ENCODE peak calls at places on chromosomes 6 and 20, in nine cellular contexts. One of them, this sample, is unnamed.

GRCh38 chr20:59945175-59945574 is 5.0 kb downstream of the FAM217B start:
- DNase-seq in ascending aorta: no peak
- DNase-seq in ovary: no peak
- DNase-seq in IMR-90: no peak
- DNase-seq in AG10803: peak
- DNase-seq in pancreas: no peak
- DNase-seq in CD8-positive, alpha-beta memory T cell: no peak
- DNase-seq in fibroblast of lung: no peak
- DNase-seq in body of pancreas: no peak
- DNase-seq in this sample: no peak

GRCh38 chr20:25076201-25076600 is 5.7 kb downstream of the VSX1 start:
- DNase-seq in ascending aorta: no peak
- DNase-seq in ovary: no peak
- DNase-seq in IMR-90: no peak
- DNase-seq in AG10803: no peak
- DNase-seq in pancreas: no peak
- DNase-seq in CD8-positive, alpha-beta memory T cell: no peak
- DNase-seq in fibroblast of lung: peak
- DNase-seq in body of pancreas: no peak
- DNase-seq in this sample: peak

GRCh38 chr6:148348335-148348734 is 5.7 kb downstream of the SASH1 start:
- DNase-seq in ascending aorta: no peak
- DNase-seq in ovary: no peak
- DNase-seq in IMR-90: no peak
- DNase-seq in AG10803: no peak
- DNase-seq in pancreas: no peak
- DNase-seq in CD8-positive, alpha-beta memory T cell: no peak
- DNase-seq in fibroblast of lung: no peak
- DNase-seq in body of pancreas: no peak
- DNase-seq in this sample: no peak

GRCh38 chr6:107115695-107116327 is 496 bp upstream of the BEND3 start:
- DNase-seq in ascending aorta: no peak
- DNase-seq in ovary: peak
- DNase-seq in IMR-90: no peak
- DNase-seq in AG10803: peak
- DNase-seq in pancreas: peak
- DNase-seq in CD8-positive, alpha-beta memory T cell: no peak
- DNase-seq in fibroblast of lung: no peak
- DNase-seq in body of pancreas: peak
- DNase-seq in this sample: no peak

GRCh38 chr20:16580127-16580526 is 6.9 kb upstream of the KIF16B start:
- DNase-seq in ascending aorta: no peak
- DNase-seq in ovary: no peak
- DNase-seq in IMR-90: peak
- DNase-seq in AG10803: peak
- DNase-seq in pancreas: no peak
- DNase-seq in CD8-positive, alpha-beta memory T cell: no peak
- DNase-seq in fibroblast of lung: peak
- DNase-seq in body of pancreas: no peak
- DNase-seq in this sample: peak

GRCh38 chr6:112931835-112932234 is 584.7 kb downstream of the RFPL4B start:
- DNase-seq in ascending aorta: no peak
- DNase-seq in ovary: no peak
- DNase-seq in IMR-90: peak
- DNase-seq in AG10803: peak
- DNase-seq in pancreas: no peak
- DNase-seq in CD8-positive, alpha-beta memory T cell: no peak
- DNase-seq in fibroblast of lung: peak
- DNase-seq in body of pancreas: no peak
- DNase-seq in this sample: peak

GRCh38 chr6:23180504-23181293 is 611.3 kb downstream of the HDGFL1 start:
- DNase-seq in ascending aorta: no peak
- DNase-seq in ovary: peak
- DNase-seq in IMR-90: peak
- DNase-seq in AG10803: peak
- DNase-seq in pancreas: no peak
- DNase-seq in CD8-positive, alpha-beta memory T cell: no peak
- DNase-seq in fibroblast of lung: peak
- DNase-seq in body of pancreas: peak
- DNase-seq in this sample: peak

GRCh38 chr6:3750324-3751018 is 1.0 kb downstream of the PXDC1 start:
- DNase-seq in ascending aorta: peak
- DNase-seq in ovary: peak
- DNase-seq in IMR-90: peak
- DNase-seq in AG10803: peak
- DNase-seq in pancreas: peak
- DNase-seq in CD8-positive, alpha-beta memory T cell: no peak
- DNase-seq in fibroblast of lung: peak
- DNase-seq in body of pancreas: peak
- DNase-seq in this sample: peak

GRCh38 chr6:128659878-128660622 is 139.7 kb upstream of the PTPRK start:
- DNase-seq in ascending aorta: no peak
- DNase-seq in ovary: no peak
- DNase-seq in IMR-90: no peak
- DNase-seq in AG10803: no peak
- DNase-seq in pancreas: no peak
- DNase-seq in CD8-positive, alpha-beta memory T cell: no peak
- DNase-seq in fibroblast of lung: peak
- DNase-seq in body of pancreas: no peak
- DNase-seq in this sample: peak

GRCh38 chr6:26240157-26240980 is 124.6 kb upstream of the BTN3A2 start:
- DNase-seq in ascending aorta: no peak
- DNase-seq in ovary: no peak
- DNase-seq in IMR-90: peak
- DNase-seq in AG10803: peak
- DNase-seq in pancreas: no peak
- DNase-seq in CD8-positive, alpha-beta memory T cell: peak
- DNase-seq in fibroblast of lung: peak
- DNase-seq in body of pancreas: peak
- DNase-seq in this sample: peak

GRCh38 chr6:74137910-74138309 is 441.9 kb downstream of the CD109 start:
- DNase-seq in ascending aorta: no peak
- DNase-seq in ovary: no peak
- DNase-seq in IMR-90: peak
- DNase-seq in AG10803: peak
- DNase-seq in pancreas: no peak
- DNase-seq in CD8-positive, alpha-beta memory T cell: no peak
- DNase-seq in fibroblast of lung: peak
- DNase-seq in body of pancreas: no peak
- DNase-seq in this sample: peak

DNA sequence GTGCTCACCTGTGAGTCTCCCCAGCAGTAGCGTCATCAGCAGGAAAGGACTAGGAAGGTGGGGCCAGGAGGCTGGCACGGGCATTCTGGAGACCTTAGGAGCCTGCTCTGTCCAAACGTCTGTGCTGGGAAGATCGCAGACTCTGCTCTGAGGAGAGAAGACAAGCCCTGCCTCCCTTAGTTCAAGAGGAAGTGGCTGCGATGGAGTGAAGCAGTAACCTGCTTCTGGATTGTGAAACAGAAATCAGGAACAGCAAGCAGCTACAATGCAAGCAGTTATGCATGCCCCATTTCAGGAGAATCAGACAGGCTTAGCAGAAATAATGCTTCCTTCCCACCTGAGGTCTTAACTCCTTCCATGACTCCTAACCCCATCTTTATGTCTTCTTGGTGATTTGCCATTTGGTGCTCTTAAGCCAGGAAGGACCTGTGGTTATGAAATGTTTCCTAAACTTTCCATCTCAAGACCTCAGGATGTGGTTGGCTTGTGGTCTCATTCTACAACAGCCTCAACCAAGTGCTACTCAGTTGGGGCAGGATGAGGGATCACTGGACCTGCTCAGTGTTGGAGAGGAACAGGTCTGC is at the start of gene SIRPB1:
- DNase-seq in ascending aorta: no peak
- DNase-seq in ovary: no peak
- DNase-seq in IMR-90: peak
- DNase-seq in AG10803: no peak
- DNase-seq in pancreas: no peak
- DNase-seq in CD8-positive, alpha-beta memory T cell: no peak
- DNase-seq in fibroblast of lung: peak
- DNase-seq in body of pancreas: peak
- DNase-seq in this sample: no peak
- H3K4me3 ChIP-seq in ascending aorta: no peak
- H3K4me3 ChIP-seq in ovary: no peak
- H3K4me3 ChIP-seq in IMR-90: no peak
- H3K4me3 ChIP-seq in AG10803: no peak
- H3K4me3 ChIP-seq in pancreas: no peak
- H3K4me3 ChIP-seq in CD8-positive, alpha-beta memory T cell: no peak
- H3K4me3 ChIP-seq in fibroblast of lung: no peak
- H3K4me3 ChIP-seq in body of pancreas: no peak
- H3K4me3 ChIP-seq in this sample: no peak

GRCh38 chr6:160160929-160161646 is 39.5 kb downstream of the SLC22A1 start:
- DNase-seq in ascending aorta: no peak
- DNase-seq in ovary: no peak
- DNase-seq in IMR-90: no peak
- DNase-seq in AG10803: no peak
- DNase-seq in pancreas: no peak
- DNase-seq in CD8-positive, alpha-beta memory T cell: no peak
- DNase-seq in fibroblast of lung: no peak
- DNase-seq in body of pancreas: no peak
- DNase-seq in this sample: no peak

GRCh38 chr6:160162167-160162566 is 40.6 kb downstream of the SLC22A1 start:
- DNase-seq in ascending aorta: no peak
- DNase-seq in ovary: no peak
- DNase-seq in IMR-90: no peak
- DNase-seq in AG10803: no peak
- DNase-seq in pancreas: no peak
- DNase-seq in CD8-positive, alpha-beta memory T cell: no peak
- DNase-seq in fibroblast of lung: no peak
- DNase-seq in body of pancreas: no peak
- DNase-seq in this sample: no peak

GRCh38 chr6:160163425-160163824 is 41.8 kb downstream of the SLC22A1 start:
- DNase-seq in ascending aorta: no peak
- DNase-seq in ovary: no peak
- DNase-seq in IMR-90: no peak
- DNase-seq in AG10803: no peak
- DNase-seq in pancreas: no peak
- DNase-seq in CD8-positive, alpha-beta memory T cell: no peak
- DNase-seq in fibroblast of lung: no peak
- DNase-seq in body of pancreas: no peak
- DNase-seq in this sample: no peak

GRCh38 chr6:160161647-160161986 is 40.0 kb downstream of the SLC22A1 start:
- DNase-seq in ascending aorta: no peak
- DNase-seq in ovary: no peak
- DNase-seq in IMR-90: no peak
- DNase-seq in AG10803: no peak
- DNase-seq in pancreas: no peak
- DNase-seq in CD8-positive, alpha-beta memory T cell: no peak
- DNase-seq in fibroblast of lung: no peak
- DNase-seq in body of pancreas: no peak
- DNase-seq in this sample: no peak

GRCh38 chr6:160160450-160160849 is 38.8 kb downstream of the SLC22A1 start:
- DNase-seq in ascending aorta: no peak
- DNase-seq in ovary: no peak
- DNase-seq in IMR-90: peak
- DNase-seq in AG10803: no peak
- DNase-seq in pancreas: no peak
- DNase-seq in CD8-positive, alpha-beta memory T cell: no peak
- DNase-seq in fibroblast of lung: no peak
- DNase-seq in body of pancreas: peak
- DNase-seq in this sample: no peak
- H3K4me3 ChIP-seq in ascending aorta: no peak
- H3K4me3 ChIP-seq in ovary: no peak
- H3K4me3 ChIP-seq in IMR-90: no peak
- H3K4me3 ChIP-seq in AG10803: no peak
- H3K4me3 ChIP-seq in pancreas: no peak
- H3K4me3 ChIP-seq in CD8-positive, alpha-beta memory T cell: no peak
- H3K4me3 ChIP-seq in fibroblast of lung: no peak
- H3K4me3 ChIP-seq in body of pancreas: no peak
- H3K4me3 ChIP-seq in this sample: no peak

GRCh38 chr20:37524221-37524700 is 3.2 kb downstream of the NNAT start:
- DNase-seq in ascending aorta: no peak
- DNase-seq in ovary: no peak
- DNase-seq in IMR-90: no peak
- DNase-seq in AG10803: no peak
- DNase-seq in pancreas: no peak
- DNase-seq in CD8-positive, alpha-beta memory T cell: no peak
- DNase-seq in fibroblast of lung: no peak
- DNase-seq in body of pancreas: no peak
- DNase-seq in this sample: no peak
- H3K4me3 ChIP-seq in ascending aorta: no peak
- H3K4me3 ChIP-seq in ovary: no peak
- H3K4me3 ChIP-seq in IMR-90: no peak
- H3K4me3 ChIP-seq in AG10803: no peak
- H3K4me3 ChIP-seq in pancreas: no peak
- H3K4me3 ChIP-seq in CD8-positive, alpha-beta memory T cell: no peak
- H3K4me3 ChIP-seq in fibroblast of lung: no peak
- H3K4me3 ChIP-seq in body of pancreas: no peak
- H3K4me3 ChIP-seq in this sample: no peak

GRCh38 chr6:84763397-84764331 is 734 bp downstream of the TBX18 start:
- DNase-seq in ascending aorta: peak
- DNase-seq in ovary: peak
- DNase-seq in IMR-90: peak
- DNase-seq in AG10803: peak
- DNase-seq in pancreas: peak
- DNase-seq in CD8-positive, alpha-beta memory T cell: no peak
- DNase-seq in fibroblast of lung: peak
- DNase-seq in body of pancreas: no peak
- DNase-seq in this sample: peak
- H3K4me3 ChIP-seq in ascending aorta: peak
- H3K4me3 ChIP-seq in ovary: peak
- H3K4me3 ChIP-seq in IMR-90: peak
- H3K4me3 ChIP-seq in AG10803: peak
- H3K4me3 ChIP-seq in pancreas: peak
- H3K4me3 ChIP-seq in CD8-positive, alpha-beta memory T cell: no peak
- H3K4me3 ChIP-seq in fibroblast of lung: peak
- H3K4me3 ChIP-seq in body of pancreas: no peak
- H3K4me3 ChIP-seq in this sample: peak

GRCh38 chr6:168322966-168323365 is 3.4 kb upstream of the DACT2 start:
- DNase-seq in ascending aorta: no peak
- DNase-seq in ovary: no peak
- DNase-seq in IMR-90: no peak
- DNase-seq in AG10803: no peak
- DNase-seq in pancreas: no peak
- DNase-seq in CD8-positive, alpha-beta memory T cell: no peak
- DNase-seq in fibroblast of lung: no peak
- DNase-seq in body of pancreas: no peak
- DNase-seq in this sample: peak
- H3K4me3 ChIP-seq in ascending aorta: no peak
- H3K4me3 ChIP-seq in ovary: no peak
- H3K4me3 ChIP-seq in IMR-90: no peak
- H3K4me3 ChIP-seq in AG10803: no peak
- H3K4me3 ChIP-seq in pancreas: no peak
- H3K4me3 ChIP-seq in CD8-positive, alpha-beta memory T cell: no peak
- H3K4me3 ChIP-seq in fibroblast of lung: no peak
- H3K4me3 ChIP-seq in body of pancreas: no peak
- H3K4me3 ChIP-seq in this sample: no peak

DNA sequence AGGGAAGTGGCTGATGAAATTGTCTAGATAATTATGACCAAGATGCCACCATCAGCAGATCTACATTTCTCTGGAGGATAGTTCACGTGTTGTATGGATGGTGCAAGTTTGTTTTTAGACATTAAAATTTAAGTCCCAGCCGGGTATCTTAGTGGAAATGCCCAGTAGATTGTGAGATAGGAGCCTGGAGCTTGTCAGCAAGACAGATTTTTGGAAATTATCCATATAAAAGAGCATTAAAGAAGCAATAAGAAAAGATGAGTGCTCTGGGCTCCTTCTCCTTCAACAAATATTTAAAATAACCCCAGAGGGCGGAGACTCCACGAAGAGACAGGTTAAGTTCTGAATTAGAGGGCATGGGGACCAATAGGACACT is 47.6 kb upstream of the SMLR1 start:
- DNase-seq in ascending aorta: no peak
- DNase-seq in ovary: no peak
- DNase-seq in IMR-90: no peak
- DNase-seq in AG10803: no peak
- DNase-seq in pancreas: no peak
- DNase-seq in CD8-positive, alpha-beta memory T cell: no peak
- DNase-seq in fibroblast of lung: no peak
- DNase-seq in body of pancreas: no peak
- DNase-seq in this sample: peak
- H3K4me3 ChIP-seq in ascending aorta: no peak
- H3K4me3 ChIP-seq in ovary: no peak
- H3K4me3 ChIP-seq in IMR-90: no peak
- H3K4me3 ChIP-seq in AG10803: peak
- H3K4me3 ChIP-seq in pancreas: no peak
- H3K4me3 ChIP-seq in CD8-positive, alpha-beta memory T cell: no peak
- H3K4me3 ChIP-seq in fibroblast of lung: no peak
- H3K4me3 ChIP-seq in body of pancreas: no peak
- H3K4me3 ChIP-seq in this sample: no peak

This sample was measured in fibroblast of the aortic adventitia.